ENCODE peak calls at places on chromosomes 11 and 22, in ten cellular contexts. Q is astrocyte of the spinal cord, F is fibroblast of lung, R is coronary artery, B is fibroblast of pulmonary artery, Z is transverse colon, S is testis, H is IMR-90, W is fibroblast of mammary gland, X is foreskin fibroblast. U is an unnamed sample.

GRCh38 chr22:30649430-30650007 is 13.9 kb downstream of the SLC35E4 start:
- DNase-seq in Q (peak), F (peak), R (no peak), B (peak), Z (peak), S (no peak), H (peak), W (peak), X (peak), U (peak)

GRCh38 chr11:83816572-83817187 is 530.5 kb upstream of the CCDC90B start:
- DNase-seq in Q (peak), F (peak), R (no peak), B (peak), Z (no peak), S (no peak), H (peak), W (peak), X (no peak), U (no peak)

GRCh38 chr22:44516841-44517240 is 18.8 kb upstream of the RTL6 start:
- DNase-seq in Q (no peak), F (no peak), R (no peak), B (no peak), Z (no peak), S (no peak), H (no peak), W (no peak), X (no peak), U (no peak)

GRCh38 chr22:43978558-43978957 is 23.3 kb downstream of the SAMM50 start:
- DNase-seq in Q (no peak), F (no peak), R (no peak), B (no peak), Z (no peak), S (no peak), H (no peak), W (no peak), X (no peak), U (no peak)

GRCh38 chr22:38074181-38075104 is 9.5 kb downstream of the SLC16A8 start:
- DNase-seq in Q (peak), F (peak), R (no peak), B (peak), Z (no peak), S (peak), H (peak), W (no peak), X (no peak), U (no peak)

GRCh38 chr11:45104790-45105084 is 41.7 kb upstream of the PRDM11 start:
- DNase-seq in Q (no peak), F (no peak), R (peak), B (no peak), Z (no peak), S (no peak), H (no peak), W (no peak), X (no peak), U (no peak)

GRCh38 chr22:24161909-24162308 is 19.4 kb upstream of the SUSD2 start:
- DNase-seq in Q (no peak), F (no peak), R (no peak), B (no peak), Z (no peak), S (no peak), H (no peak), W (no peak), X (no peak), U (no peak)

GRCh38 chr22:23184764-23185113 is 4.4 kb downstream of the BCR start:
- DNase-seq in Q (no peak), F (no peak), R (no peak), B (no peak), Z (no peak), S (no peak), H (no peak), W (no peak), X (no peak), U (no peak)

GRCh38 chr11:68855205-68855978 is 13.7 kb upstream of the CPT1A start:
- DNase-seq in Q (peak), F (no peak), R (no peak), B (peak), Z (peak), S (peak), H (peak), W (peak), X (no peak), U (peak)

GRCh38 chr11:132058211-132058772 is 687.9 kb downstream of the NTM start:
- DNase-seq in Q (peak), F (peak), R (no peak), B (peak), Z (peak), S (no peak), H (peak), W (peak), X (no peak), U (no peak)

DNA sequence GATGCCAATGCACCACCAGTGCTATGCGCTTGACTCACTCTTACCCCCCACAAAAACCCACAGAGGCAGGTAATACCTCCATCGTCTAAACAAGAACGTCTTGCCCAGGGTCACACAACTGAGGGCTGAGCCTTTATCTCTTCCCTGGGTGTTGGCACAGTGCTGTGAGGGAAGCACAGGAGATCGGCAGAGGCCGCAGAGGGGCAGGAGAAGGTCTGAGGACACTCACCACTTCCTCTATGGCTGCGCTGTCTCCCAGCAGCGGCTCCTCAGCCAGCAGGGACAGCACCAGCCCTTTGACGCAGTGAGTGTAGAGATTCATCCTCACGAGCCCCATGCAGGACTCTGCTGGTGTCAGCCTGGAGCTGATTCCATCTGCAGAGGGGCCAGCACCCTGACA is 19.9 kb downstream of the HPS4 start:
- DNase-seq in Q (no peak), F (no peak), R (no peak), B (no peak), Z (no peak), S (peak), H (no peak), W (no peak), X (no peak), U (peak)
- H3K4me3 ChIP-seq in Q (no peak), F (no peak), R (no peak), B (no peak), Z (no peak), S (no peak), H (no peak), W (no peak), X (no peak), U (no peak)

GRCh38 chr11:46332568-46333128 is 14.6 kb upstream of the DGKZ start:
- DNase-seq in Q (no peak), F (no peak), R (no peak), B (no peak), Z (no peak), S (no peak), H (no peak), W (no peak), X (no peak), U (no peak)
- H3K4me3 ChIP-seq in Q (peak), F (peak), R (peak), B (peak), Z (peak), S (peak), H (peak), W (no peak), X (peak), U (peak)

GRCh38 chr11:35144103-35144741 is 5.3 kb downstream of the CD44 start:
- DNase-seq in Q (peak), F (peak), R (no peak), B (peak), Z (peak), S (no peak), H (peak), W (peak), X (peak), U (no peak)
- H3K4me3 ChIP-seq in Q (peak), F (peak), R (peak), B (no peak), Z (no peak), S (no peak), H (peak), W (peak), X (peak), U (no peak)

DNA sequence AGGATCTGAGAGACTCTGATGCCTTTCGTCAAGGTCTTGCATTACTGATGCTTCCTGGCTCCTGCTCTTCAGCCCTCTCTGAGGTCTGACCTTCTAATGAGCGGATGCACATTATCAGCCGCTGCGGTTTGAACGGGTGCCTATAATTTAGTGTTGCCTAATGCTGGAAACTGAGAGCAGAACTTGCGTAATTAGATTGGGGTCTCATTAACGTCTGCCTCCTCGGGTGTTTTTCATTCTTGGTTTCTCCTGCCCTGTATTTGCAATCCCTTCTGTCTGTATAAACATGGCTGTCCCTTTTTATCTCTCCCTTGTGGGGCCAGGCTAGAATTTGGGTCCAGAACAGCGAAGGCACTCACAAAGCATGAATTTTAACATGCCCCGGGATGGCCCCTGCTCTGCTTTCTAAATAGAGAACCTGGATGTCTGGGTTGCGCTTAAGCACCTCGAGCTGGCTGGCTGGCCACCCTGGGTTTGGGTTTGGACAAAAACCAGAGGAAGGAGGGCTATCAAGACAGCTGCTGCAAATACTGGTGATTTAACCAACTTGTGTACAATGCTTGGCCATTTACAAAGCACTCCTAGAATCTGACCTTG is 118.6 kb downstream of the TIMP3 start:
- DNase-seq in Q (no peak), F (peak), R (peak), B (peak), Z (peak), S (peak), H (peak), W (peak), X (peak), U (peak)
- H3K4me3 ChIP-seq in Q (no peak), F (no peak), R (no peak), B (no peak), Z (no peak), S (no peak), H (no peak), W (no peak), X (no peak), U (no peak)

DNA sequence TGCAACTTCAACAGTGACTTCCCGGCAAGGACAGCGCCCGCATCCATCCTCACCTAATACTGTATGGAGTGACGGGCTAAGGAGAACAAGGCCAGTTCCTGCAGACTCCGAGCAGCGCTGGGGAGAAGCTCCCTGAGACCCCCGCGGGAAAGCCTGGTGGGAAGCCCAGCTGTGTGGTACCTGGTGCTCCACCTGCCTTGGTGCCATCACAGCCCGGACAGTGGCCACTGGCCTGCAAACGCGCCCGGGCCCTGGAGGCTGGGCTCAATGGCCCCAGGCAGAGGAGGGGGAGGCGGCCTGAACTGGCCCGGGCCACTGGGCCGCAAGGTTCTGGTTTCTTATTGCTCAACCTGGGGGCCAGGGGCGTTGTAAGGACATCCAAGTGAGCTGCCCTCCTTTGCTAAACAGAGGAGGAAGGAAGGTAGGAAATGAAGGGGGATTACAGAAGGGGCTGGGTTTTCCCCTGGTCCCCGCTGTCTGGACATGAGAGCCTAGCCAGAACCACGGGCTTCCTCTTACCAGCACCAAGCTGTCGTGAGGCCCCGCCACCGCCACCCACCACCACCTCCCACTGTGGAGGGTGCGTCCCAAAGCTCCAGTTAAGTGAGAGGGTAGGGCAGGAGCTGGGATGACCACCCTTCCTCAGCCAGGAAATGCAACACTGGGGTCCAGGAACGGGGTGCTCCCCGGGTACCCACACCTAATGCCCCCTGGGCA is 8.5 kb upstream of the CDC42BPG start:
- DNase-seq in Q (no peak), F (no peak), R (no peak), B (no peak), Z (no peak), S (no peak), H (no peak), W (no peak), X (no peak), U (no peak)
- H3K4me3 ChIP-seq in Q (no peak), F (no peak), R (no peak), B (no peak), Z (no peak), S (no peak), H (no peak), W (no peak), X (no peak), U (no peak)

GRCh38 chr11:210122-210802 is 2.8 kb downstream of the RIC8A start:
- DNase-seq in Q (peak), F (peak), R (no peak), B (peak), Z (no peak), S (peak), H (peak), W (peak), X (peak), U (no peak)
- H3K4me3 ChIP-seq in Q (peak), F (peak), R (peak), B (peak), Z (no peak), S (no peak), H (peak), W (peak), X (peak), U (no peak)

GRCh38 chr11:18012314-18012905 is 437 bp downstream of the SERGEF start:
- DNase-seq in Q (peak), F (peak), R (peak), B (peak), Z (peak), S (peak), H (peak), W (peak), X (no peak), U (peak)
- H3K4me3 ChIP-seq in Q (peak), F (peak), R (peak), B (peak), Z (peak), S (peak), H (peak), W (peak), X (peak), U (no peak)

U was measured in adrenal gland.